ENCODE peak calls at places on chromosomes 12 and 14, in seven cellular contexts. J is activated B cell treated with CpG ODN at 0.5 μM for 24 hours, C is mucosa of descending colon, W is lung, B is fibroblast of lung, T is progenitor cell of endocrine pancreas, I is tibial artery. Q is an unnamed sample.

GRCh38 chr12:15276088-15276698 is 46.1 kb upstream of the PTPRO start:
- DNase-seq in T (no peak), J (no peak), I (no peak), B (peak), C (no peak), W (no peak), Q (peak)

GRCh38 chr12:45490232-45490881 is 239.1 kb upstream of the ARID2 start:
- DNase-seq in B (no peak), C (no peak), W (no peak), T (no peak), I (no peak), J (no peak), Q (peak)

GRCh38 chr12:58931518-58931917 is 11.2 kb upstream of the LRIG3 start:
- DNase-seq in W (no peak), J (no peak), T (no peak), I (no peak), B (no peak), C (no peak), Q (no peak)

GRCh38 chr12:32583535-32583934 is 95.6 kb upstream of the DNM1L start:
- DNase-seq in C (no peak), W (no peak), J (no peak), B (peak), I (no peak), T (no peak), Q (peak)

GRCh38 chr12:96487214-96487613 is 2.2 kb upstream of the CFAP54 start:
- DNase-seq in I (no peak), J (no peak), W (no peak), T (no peak), C (no peak), B (peak), Q (peak)

GRCh38 chr12:28872654-28873268 is 276.3 kb upstream of the FAR2 start:
- DNase-seq in I (no peak), T (peak), J (no peak), W (peak), C (peak), B (peak), Q (peak)

GRCh38 chr12:70920251-70920851 is at the start of gene PTPRR:
- DNase-seq in B (no peak), W (no peak), I (no peak), T (no peak), C (no peak), J (no peak), Q (no peak)

GRCh38 chr12:33529810-33530209 is 90.2 kb upstream of the SYT10 start:
- DNase-seq in B (no peak), C (no peak), I (no peak), J (no peak), T (no peak), W (no peak), Q (no peak)

DNA sequence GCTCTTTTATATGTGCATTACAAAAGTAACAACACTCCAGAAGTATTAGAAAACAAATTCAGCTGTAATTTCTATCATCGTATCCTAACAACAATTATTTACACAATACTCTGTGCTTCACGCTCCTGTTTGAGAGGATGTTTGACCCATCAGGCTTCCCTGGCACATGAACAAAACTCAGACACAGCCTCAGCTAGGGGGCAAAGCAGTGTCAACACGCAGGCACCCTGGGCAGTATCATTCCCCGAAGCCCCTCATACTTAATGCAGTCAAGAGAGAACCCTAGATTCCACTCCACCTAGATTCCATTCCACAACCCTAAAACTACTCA is 15.4 kb downstream of the MANSC1 start:
- DNase-seq in B (no peak), C (no peak), W (no peak), J (no peak), I (no peak), T (no peak), Q (no peak)
- TF ChIP-seq CTCF in B (no peak), C (no peak), W (no peak), J (no peak), I (no peak), T (peak), Q (no peak)

GRCh38 chr12:111135293-111135832 is 215.0 kb upstream of the MYL2 start:
- DNase-seq in J (no peak), B (no peak), I (no peak), C (no peak), W (no peak), T (no peak), Q (no peak)

GRCh38 chr12:111141205-111141604 is 220.8 kb upstream of the MYL2 start:
- DNase-seq in W (no peak), T (no peak), B (no peak), I (no peak), C (no peak), J (no peak), Q (no peak)

GRCh38 chr12:111143216-111143756 is 222.9 kb upstream of the MYL2 start:
- DNase-seq in J (no peak), W (no peak), I (no peak), T (no peak), C (no peak), B (no peak), Q (no peak)

DNA sequence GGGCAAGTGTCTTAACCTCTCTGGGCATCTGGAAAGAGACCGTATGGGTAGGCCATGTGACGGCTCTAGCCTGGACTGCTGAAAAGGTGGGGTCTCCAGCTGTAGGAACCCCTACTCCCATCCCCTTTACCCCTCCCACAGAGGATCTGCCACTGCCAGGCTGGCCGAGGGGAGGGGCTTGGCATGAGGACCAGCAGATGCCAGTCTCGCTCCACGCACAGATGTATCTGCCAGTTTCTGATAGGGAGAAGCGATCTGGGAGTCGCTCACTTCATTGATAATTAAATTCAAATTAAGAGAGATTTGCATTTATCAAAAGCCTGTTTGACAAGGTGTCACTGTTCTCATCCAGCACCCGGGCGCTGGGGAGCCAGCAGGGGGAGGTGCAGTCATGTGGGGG is 217.6 kb upstream of the MYL2 start:
- DNase-seq in B (no peak), C (no peak), W (no peak), T (no peak), I (no peak), J (no peak), Q (no peak)
- TF ChIP-seq CTCF in B (no peak), C (no peak), W (no peak), T (no peak), I (no peak), J (no peak), Q (no peak)

DNA sequence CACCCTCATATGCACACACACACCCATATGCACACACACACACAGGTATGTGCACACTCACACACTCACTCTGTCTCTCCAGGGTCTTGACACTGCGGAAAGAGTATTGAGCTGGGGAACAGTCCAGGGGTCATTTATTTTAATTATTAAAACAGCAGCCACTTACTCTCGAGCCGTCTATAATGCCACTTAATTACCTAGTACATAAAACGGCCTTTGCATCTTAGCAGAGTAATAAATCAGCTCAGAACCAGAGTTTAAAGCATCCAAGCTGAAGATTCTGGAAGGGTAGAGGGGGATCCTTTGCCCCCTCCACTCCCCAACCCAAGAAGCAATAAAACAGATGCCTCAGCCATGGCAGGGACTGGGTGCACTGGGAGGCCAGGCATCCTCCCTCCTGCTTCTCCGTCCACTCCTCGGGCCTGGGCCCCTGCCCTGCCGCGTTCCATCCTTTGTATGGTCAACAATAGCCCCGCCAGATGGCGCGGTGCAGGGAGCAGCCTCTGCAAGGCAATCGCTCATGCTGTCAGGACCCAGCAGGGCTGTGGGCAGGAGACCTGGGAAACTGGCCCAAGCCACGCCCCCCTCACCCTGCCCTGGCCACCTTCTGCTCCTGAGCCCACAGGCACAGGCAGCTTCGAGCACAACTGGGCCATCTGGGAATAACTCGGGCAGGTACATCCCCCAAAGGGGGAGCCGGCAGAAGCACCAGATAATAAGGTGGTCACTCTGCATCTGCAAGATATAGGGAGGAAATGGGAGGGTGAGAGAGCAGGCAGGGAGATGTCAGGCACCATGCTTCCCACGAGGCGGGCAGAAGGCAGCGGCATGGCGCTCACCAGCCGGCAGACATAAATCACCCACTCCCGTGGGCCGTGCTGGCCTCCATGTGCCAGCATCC is 40.9 kb downstream of the CCDC85C start:
- DNase-seq in J (no peak), B (peak), C (peak), W (peak), I (no peak), T (peak), Q (no peak)
- TF ChIP-seq CTCF in J (no peak), B (peak), C (no peak), W (peak), I (peak), T (peak), Q (peak)

DNA sequence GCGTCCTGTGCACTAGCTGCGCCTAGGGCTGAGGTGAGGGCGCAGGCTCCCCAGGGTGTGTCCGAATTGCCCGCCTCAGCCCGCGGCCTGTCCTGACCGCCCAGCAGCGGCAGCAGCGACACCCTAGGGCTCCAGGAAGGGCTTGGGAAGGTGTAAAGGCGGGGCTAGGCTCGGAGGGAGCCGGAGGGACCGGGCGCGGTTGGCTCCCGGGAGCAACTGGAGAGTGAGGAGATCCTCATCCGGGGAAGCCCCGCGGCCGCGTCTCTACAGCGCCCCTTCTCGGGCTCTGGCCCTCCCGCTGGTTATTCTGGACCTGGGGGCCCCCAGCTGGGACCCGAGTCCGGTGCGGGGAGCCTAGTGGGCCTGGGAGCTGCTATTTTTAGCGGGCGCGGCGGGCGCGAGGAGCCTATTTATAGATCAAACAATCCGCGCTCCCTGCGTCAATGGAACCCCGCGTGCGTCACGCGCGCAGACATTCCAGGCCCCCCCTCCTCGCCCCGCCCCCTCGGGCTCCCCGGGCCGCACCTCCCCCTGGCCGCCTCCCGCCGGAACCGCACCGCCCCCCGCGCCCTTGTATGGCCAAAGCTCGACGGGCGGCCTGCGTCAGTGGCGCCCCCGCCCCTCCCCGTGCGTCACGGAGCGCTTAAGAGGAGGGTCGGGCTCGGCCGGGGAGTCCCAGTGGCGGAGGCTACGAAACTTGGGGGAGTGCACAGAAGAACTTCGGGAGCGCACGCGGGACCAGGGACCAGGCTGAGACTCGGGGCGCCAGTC is at the start of gene NR4A1:
- DNase-seq in T (peak), B (peak), W (peak), J (peak), I (peak), C (peak), Q (peak)
- TF ChIP-seq CTCF in T (no peak), B (no peak), W (no peak), J (no peak), I (no peak), C (peak), Q (peak)

GRCh38 chr12:105775351-105775750 is 363.4 kb downstream of the NUAK1 start:
- DNase-seq in I (no peak), W (no peak), T (no peak), B (peak), J (no peak), C (no peak), Q (peak)
- TF ChIP-seq CTCF in I (no peak), W (no peak), T (no peak), B (peak), J (no peak), C (no peak), Q (no peak)

GRCh38 chr14:49367696-49368095 is 218.5 kb downstream of the RPS29 start:
- DNase-seq in J (no peak), I (no peak), B (no peak), T (no peak), W (no peak), C (no peak), Q (no peak)
- TF ChIP-seq CTCF in J (no peak), I (no peak), B (no peak), T (no peak), W (no peak), C (no peak), Q (no peak)

Q was measured in bronchial epithelial cell.